ENCODE peak calls at places on chromosomes 16 and 17, in seven cellular contexts. D is HCT116, U is SK-N-SH, H is NT2/D1, K is K562, F is HepG2, I is H1. B is an unnamed sample.

GRCh38 chr17:54270499-54270898 is 447.8 kb downstream of the KIF2B start:
- DNase-seq in D (no peak), U (no peak), H (no peak), K (no peak), F (no peak), I (no peak), B (no peak)

GRCh38 chr17:66691644-66692500 is 143.0 kb upstream of the CACNG5 start:
- DNase-seq in D (no peak), U (no peak), H (no peak), K (no peak), F (no peak), I (no peak), B (no peak)

GRCh38 chr17:73028311-73028755 is 64.2 kb downstream of the SLC39A11 start:
- DNase-seq in D (no peak), U (no peak), H (no peak), K (no peak), F (no peak), I (no peak), B (no peak)

GRCh38 chr17:51734462-51734861 is 424.1 kb downstream of the CA10 start:
- DNase-seq in D (peak), U (no peak), H (no peak), K (no peak), F (no peak), I (peak), B (no peak)

GRCh38 chr16:2799852-2800226 is 1.6 kb downstream of the PRSS41 start:
- DNase-seq in D (no peak), U (no peak), H (no peak), K (no peak), F (peak), I (no peak), B (no peak)

GRCh38 chr17:41579484-41580243 is 7.0 kb downstream of the KRT14 start:
- DNase-seq in D (peak), U (peak), H (peak), K (peak), F (peak), I (peak), B (peak)

GRCh38 chr17:18965530-18966236 is 13.7 kb downstream of the SLC5A10 start:
- DNase-seq in D (no peak), U (no peak), H (no peak), K (no peak), F (no peak), I (no peak), B (no peak)

GRCh38 chr16:72179592-72179991 is 7.6 kb upstream of the PMFBP1 start:
- DNase-seq in D (no peak), U (no peak), H (no peak), K (no peak), F (no peak), I (no peak), B (no peak)

GRCh38 chr17:64635647-64636305 is 26.3 kb downstream of the SMURF2 start:
- DNase-seq in D (no peak), U (no peak), H (no peak), K (no peak), F (no peak), I (no peak), B (peak)

GRCh38 chr17:33750943-33751701 is 458.0 kb upstream of the ASIC2 start:
- DNase-seq in D (peak), U (peak), H (peak), K (peak), F (peak), I (peak), B (peak)

GRCh38 chr17:310111-311010 is 42.2 kb downstream of the RPH3AL start:
- DNase-seq in D (no peak), U (no peak), H (no peak), K (no peak), F (no peak), I (no peak), B (no peak)

GRCh38 chr17:19716108-19717030 is at the start of gene SLC47A2:
- DNase-seq in D (no peak), U (peak), H (no peak), K (no peak), F (no peak), I (no peak), B (no peak)

GRCh38 chr17:80799553-80800403 is 191.9 kb upstream of the CHMP6 start:
- DNase-seq in D (no peak), U (no peak), H (no peak), K (no peak), F (no peak), I (no peak), B (no peak)

GRCh38 chr16:88658714-88659113 is 4.2 kb downstream of the MVD start:
- DNase-seq in D (no peak), U (no peak), H (no peak), K (no peak), F (no peak), I (no peak), B (no peak)

DNA sequence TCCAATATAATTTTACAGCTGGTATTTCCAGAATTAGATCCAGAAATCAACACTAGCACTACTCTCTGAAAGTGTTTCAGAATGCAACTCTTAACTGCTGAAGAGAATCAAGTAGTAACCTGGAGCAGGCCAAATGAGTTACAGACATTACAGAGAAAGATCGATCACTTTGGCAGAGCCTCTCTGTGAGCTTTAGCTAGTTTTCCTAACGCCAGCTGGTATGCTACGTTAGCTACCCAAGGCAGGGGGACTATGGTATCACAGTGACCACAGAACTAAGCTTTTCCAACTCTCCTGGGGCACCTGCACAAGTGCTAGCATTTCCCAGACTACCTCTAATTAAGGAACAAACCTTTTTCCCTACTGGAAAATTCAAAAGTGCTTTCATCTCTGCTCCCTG is 30.4 kb downstream of the TRAF4 start:
- DNase-seq in D (no peak), U (no peak), H (no peak), K (no peak), F (no peak), I (no peak), B (no peak)
- TF ChIP-seq YY1 in D (no peak), U (no peak), H (no peak), K (no peak), F (no peak), I (no peak), B (no peak)

GRCh38 chr17:82441686-82442487 is 8.7 kb downstream of the CYBC1 start:
- DNase-seq in D (no peak), U (no peak), H (no peak), K (no peak), F (no peak), I (no peak), B (no peak)
- TF ChIP-seq YY1 in D (no peak), U (no peak), H (no peak), K (no peak), F (no peak), I (no peak), B (no peak)

GRCh38 chr16:9094008-9094846 is 2.8 kb downstream of the HAPSTR1 start:
- DNase-seq in D (no peak), U (no peak), H (no peak), K (no peak), F (no peak), I (no peak), B (no peak)

GRCh38 chr16:9090960-9091866 is at the start of gene HAPSTR1:
- DNase-seq in D (peak), U (peak), H (peak), K (peak), F (peak), I (peak), B (peak)

GRCh38 chr16:9091867-9092281 is 430 bp downstream of the HAPSTR1 start:
- DNase-seq in D (no peak), U (no peak), H (no peak), K (no peak), F (no peak), I (no peak), B (no peak)

GRCh38 chr16:9092963-9093477 is 1.6 kb downstream of the HAPSTR1 start:
- DNase-seq in D (no peak), U (peak), H (no peak), K (peak), F (no peak), I (no peak), B (no peak)

GRCh38 chr16:9092282-9092962 is 978 bp downstream of the HAPSTR1 start:
- DNase-seq in D (no peak), U (peak), H (no peak), K (peak), F (peak), I (no peak), B (no peak)
- TF ChIP-seq YY1 in D (peak), U (peak), H (peak), K (peak), F (peak), I (peak), B (peak)

DNA sequence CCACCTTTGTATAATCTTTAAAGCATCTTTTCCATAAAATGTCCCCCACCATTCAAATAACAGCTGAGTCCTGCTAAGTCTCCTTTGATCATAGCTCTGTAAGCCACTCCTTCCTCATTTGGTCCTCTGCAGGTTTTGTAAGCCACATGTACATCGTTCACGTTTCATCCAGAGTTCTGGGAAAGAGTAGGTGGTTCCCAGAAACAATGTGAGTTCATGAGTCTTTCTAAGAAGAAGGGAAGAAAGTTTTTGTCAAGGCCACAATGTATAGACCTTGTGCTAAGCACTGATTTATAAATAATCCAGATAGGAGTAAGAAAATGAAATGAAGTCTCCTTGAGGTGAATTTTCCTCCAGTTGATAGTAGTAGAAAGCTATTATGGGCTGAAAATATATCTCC is 8.7 kb upstream of the ANKS4B start:
- DNase-seq in D (no peak), U (no peak), H (no peak), K (peak), F (no peak), I (no peak), B (no peak)
- TF ChIP-seq YY1 in D (no peak), U (no peak), H (no peak), K (no peak), F (no peak), I (no peak), B (no peak)

DNA sequence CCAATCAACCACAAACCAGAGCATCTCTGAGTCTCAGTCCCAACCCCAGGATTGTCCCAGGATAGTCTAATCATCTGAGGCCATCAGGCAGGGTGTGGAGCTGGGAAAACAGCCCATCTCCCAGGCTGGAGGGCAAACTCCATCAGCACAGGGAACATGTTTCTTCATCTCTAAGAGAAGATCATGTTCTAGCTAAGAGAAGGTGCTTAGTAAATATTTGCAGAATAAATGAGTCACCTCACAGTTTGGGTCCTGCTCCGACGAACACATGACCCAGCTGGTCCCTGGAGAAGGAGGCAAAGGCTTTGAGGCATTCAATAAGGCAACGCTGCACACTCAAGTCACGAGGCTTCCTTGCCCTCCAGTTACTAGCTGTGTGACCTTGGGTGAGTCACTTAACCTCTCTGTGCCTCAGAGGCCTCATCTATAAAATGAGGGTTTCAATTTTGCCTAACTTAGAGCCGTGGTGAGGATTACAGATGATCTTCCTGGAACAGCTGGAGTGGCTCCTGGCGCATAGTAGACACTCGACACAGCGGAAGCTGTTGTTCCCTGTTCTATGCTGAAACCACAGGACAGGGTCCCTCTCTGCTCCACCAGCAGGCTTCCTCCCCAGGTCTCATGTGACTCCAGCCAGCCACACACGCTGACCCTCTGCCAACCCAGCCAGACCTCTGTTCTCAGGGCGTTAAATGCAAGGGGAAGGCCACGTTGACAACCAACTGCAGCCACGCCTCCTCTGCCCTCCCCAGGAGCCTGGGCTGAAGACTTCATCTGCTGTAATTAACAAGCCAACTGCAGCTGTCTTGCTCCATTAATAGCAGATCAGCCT is 10.3 kb upstream of the RPL38 start:
- DNase-seq in D (no peak), U (no peak), H (no peak), K (no peak), F (peak), I (no peak), B (no peak)
- TF ChIP-seq YY1 in D (no peak), U (no peak), H (no peak), K (no peak), F (no peak), I (no peak), B (no peak)